ENCODE peak calls at places on chromosomes 3 and 15, in eight cellular contexts. U is RWPE1, Y is osteocyte, R is mucosa of descending colon, K is PC-9, E is psoas muscle, S is GM12865, G is neural progenitor cell. H is an unnamed sample.

GRCh38 chr15:28459279-28459678 is 73.5 kb downstream of the GOLGA8G start:
- DNase-seq in U (no peak), Y (no peak), R (no peak), K (no peak), E (no peak), S (no peak), G (peak), H (no peak)

GRCh38 chr3:16439163-16439847 is 74.2 kb downstream of the RFTN1 start:
- DNase-seq in U (no peak), Y (no peak), R (no peak), K (no peak), E (no peak), S (no peak), G (no peak), H (no peak)

GRCh38 chr3:38662544-38662943 is 13.1 kb upstream of the SCN5A start:
- DNase-seq in U (no peak), Y (no peak), R (no peak), K (peak), E (no peak), S (peak), G (peak), H (no peak)

GRCh38 chr3:157120071-157120892 is 39.7 kb downstream of the CCNL1 start:
- DNase-seq in U (no peak), Y (no peak), R (peak), K (no peak), E (no peak), S (no peak), G (no peak), H (no peak)

GRCh38 chr15:70061696-70062270 is 35.9 kb downstream of the TLE3 start:
- DNase-seq in U (no peak), Y (no peak), R (no peak), K (no peak), E (no peak), S (no peak), G (no peak), H (no peak)

GRCh38 chr15:36356978-36357582 is 222.3 kb upstream of the CDIN1 start:
- DNase-seq in U (no peak), Y (no peak), R (no peak), K (no peak), E (no peak), S (no peak), G (no peak), H (no peak)

GRCh38 chr3:57956119-57956832 is 51.9 kb upstream of the FLNB start:
- DNase-seq in U (no peak), Y (no peak), R (no peak), K (no peak), E (no peak), S (no peak), G (no peak), H (no peak)

GRCh38 chr3:128493221-128494151 is 485 bp upstream of the GATA2 start:
- DNase-seq in U (no peak), Y (peak), R (no peak), K (no peak), E (no peak), S (no peak), G (peak), H (no peak)

GRCh38 chr15:39583586-39584265 is 2.8 kb downstream of the THBS1 start:
- DNase-seq in U (peak), Y (no peak), R (peak), K (no peak), E (no peak), S (peak), G (peak), H (peak)

GRCh38 chr15:70797464-70797863 is 34.1 kb upstream of the UACA start:
- DNase-seq in U (no peak), Y (no peak), R (no peak), K (no peak), E (no peak), S (no peak), G (no peak), H (no peak)

GRCh38 chr15:89003865-89004725 is 84.2 kb upstream of the ABHD2 start:
- DNase-seq in U (no peak), Y (no peak), R (no peak), K (no peak), E (peak), S (peak), G (peak), H (no peak)

GRCh38 chr15:64536244-64536836 is 76.0 kb downstream of the ZNF609 start:
- DNase-seq in U (peak), Y (no peak), R (no peak), K (peak), E (no peak), S (no peak), G (no peak), H (no peak)

GRCh38 chr3:33130144-33130543 is 16.3 kb downstream of the CRTAP start:
- DNase-seq in U (no peak), Y (no peak), R (no peak), K (no peak), E (no peak), S (no peak), G (no peak), H (no peak)

GRCh38 chr3:193194417-193194816 is 46.6 kb upstream of the PLAAT1 start:
- DNase-seq in U (no peak), Y (no peak), R (no peak), K (no peak), E (no peak), S (no peak), G (no peak), H (no peak)

DNA sequence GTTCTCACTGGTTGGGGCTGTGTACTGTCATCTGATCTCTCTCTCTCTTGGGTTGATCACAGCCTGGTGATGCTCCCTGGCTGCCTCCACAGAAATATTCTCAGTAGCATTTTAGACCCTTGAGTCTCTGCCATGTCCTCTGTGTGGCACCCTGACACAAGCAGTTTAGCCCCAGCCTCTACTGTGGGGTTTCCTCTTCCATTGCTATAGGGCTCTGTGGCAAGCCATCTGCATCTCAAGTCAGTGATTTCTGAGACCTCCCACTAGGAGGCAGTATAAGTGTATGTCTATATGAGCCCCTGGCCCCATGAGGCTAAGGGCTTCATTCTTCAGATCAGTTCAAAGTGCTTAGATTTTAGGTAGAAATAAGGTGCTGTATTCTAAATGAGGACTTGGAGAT is 50.6 kb upstream of the PLAAT1 start:
- DNase-seq in U (no peak), Y (no peak), R (no peak), K (no peak), E (no peak), S (peak), G (peak), H (peak)
- TF ChIP-seq CTCF in U (no peak), Y (peak), R (no peak), K (peak), E (peak), S (peak), G (peak), H (peak)

GRCh38 chr3:154783053-154784037 is 296.8 kb upstream of the MME start:
- DNase-seq in U (no peak), Y (no peak), R (no peak), K (no peak), E (no peak), S (no peak), G (no peak), H (no peak)

GRCh38 chr3:154781595-154781994 is 298.5 kb upstream of the MME start:
- DNase-seq in U (no peak), Y (no peak), R (no peak), K (no peak), E (no peak), S (no peak), G (no peak), H (no peak)

GRCh38 chr3:154779571-154779970 is 300.5 kb upstream of the MME start:
- DNase-seq in U (peak), Y (no peak), R (no peak), K (no peak), E (no peak), S (no peak), G (no peak), H (no peak)

GRCh38 chr3:154780263-154780662 is 299.9 kb upstream of the MME start:
- DNase-seq in U (no peak), Y (no peak), R (no peak), K (no peak), E (no peak), S (no peak), G (peak), H (no peak)

GRCh38 chr3:154782151-154782550 is 298.0 kb upstream of the MME start:
- DNase-seq in U (no peak), Y (no peak), R (no peak), K (no peak), E (no peak), S (no peak), G (no peak), H (no peak)
- TF ChIP-seq CTCF in U (no peak), Y (no peak), R (no peak), K (no peak), E (no peak), S (no peak), G (no peak), H (no peak)

GRCh38 chr3:29764603-29765254 is 483.9 kb downstream of the RBMS3 start:
- DNase-seq in U (peak), Y (no peak), R (no peak), K (peak), E (no peak), S (peak), G (no peak), H (no peak)
- TF ChIP-seq CTCF in U (peak), Y (peak), R (no peak), K (peak), E (peak), S (peak), G (no peak), H (peak)

GRCh38 chr3:186930639-186931486 is 537 bp downstream of the ST6GAL1 start:
- DNase-seq in U (no peak), Y (peak), R (peak), K (peak), E (peak), S (peak), G (peak), H (peak)
- TF ChIP-seq CTCF in U (peak), Y (no peak), R (no peak), K (peak), E (peak), S (peak), G (peak), H (peak)

DNA sequence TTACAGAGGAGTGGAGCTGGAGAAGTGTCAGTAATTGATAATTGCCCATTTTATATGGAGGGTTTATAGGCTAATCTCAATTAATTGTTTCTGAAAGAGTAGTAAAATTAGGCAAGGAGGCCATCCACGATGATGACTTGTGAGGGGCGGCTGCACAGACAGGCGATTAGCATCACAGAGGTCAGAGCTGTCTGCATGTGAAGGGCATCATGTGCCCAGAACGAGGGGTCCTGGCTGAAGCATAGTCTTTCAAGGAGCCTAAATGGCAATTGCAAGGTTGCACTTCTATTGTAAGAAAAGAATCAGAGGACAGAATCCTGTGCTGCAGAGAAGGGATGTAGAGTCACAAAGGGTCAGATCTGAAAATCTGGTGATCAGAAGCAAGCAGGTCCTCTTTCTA is 196.6 kb downstream of the EBLN2 start:
- DNase-seq in U (no peak), Y (no peak), R (no peak), K (no peak), E (no peak), S (no peak), G (no peak), H (no peak)
- TF ChIP-seq CTCF in U (no peak), Y (no peak), R (no peak), K (no peak), E (no peak), S (no peak), G (no peak), H (no peak)

DNA sequence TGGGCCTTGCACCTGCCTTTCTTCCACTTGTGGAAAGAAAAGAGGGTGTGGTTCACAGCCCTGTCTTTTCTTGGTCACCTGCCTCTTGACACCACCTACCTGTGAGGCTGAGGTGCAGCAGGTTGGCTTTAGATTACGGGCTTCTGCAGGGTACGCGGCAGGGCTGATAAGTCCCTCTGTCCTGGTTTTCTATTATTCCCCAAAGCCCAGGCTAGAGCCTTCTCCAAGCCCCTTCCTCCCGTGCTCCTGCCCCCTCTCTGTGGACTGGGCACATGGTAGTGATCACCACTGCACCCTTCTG is 44.8 kb upstream of the HACD2 start:
- DNase-seq in U (no peak), Y (no peak), R (no peak), K (no peak), E (no peak), S (no peak), G (no peak), H (no peak)
- TF ChIP-seq CTCF in U (no peak), Y (no peak), R (no peak), K (peak), E (no peak), S (no peak), G (no peak), H (no peak)

DNA sequence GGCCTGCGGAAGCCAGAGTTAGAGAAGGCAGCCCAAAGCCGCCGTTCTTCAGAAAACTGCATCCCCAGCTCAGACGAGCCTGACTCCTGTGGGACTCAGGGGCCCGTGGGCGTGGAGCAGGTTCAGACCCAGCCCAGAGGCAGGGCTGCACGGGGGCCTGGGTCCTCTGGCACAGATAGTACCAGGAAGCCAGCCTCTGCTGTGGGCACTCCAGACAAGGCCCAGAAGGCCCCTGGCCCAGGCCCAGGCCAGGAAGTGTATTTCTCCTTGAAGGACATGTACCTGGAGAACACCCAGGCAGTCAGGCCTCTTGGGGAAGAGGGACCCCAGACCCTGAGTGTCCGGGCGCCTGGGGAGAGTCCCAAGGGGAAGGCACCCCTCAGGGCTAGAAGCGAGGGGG is 23.1 kb downstream of the ALPK3 start:
- DNase-seq in U (no peak), Y (no peak), R (no peak), K (no peak), E (peak), S (no peak), G (no peak), H (no peak)
- TF ChIP-seq CTCF in U (no peak), Y (no peak), R (no peak), K (no peak), E (no peak), S (no peak), G (no peak), H (no peak)

GRCh38 chr3:77541203-77541922 is 501.5 kb downstream of the ROBO2 start:
- DNase-seq in U (no peak), Y (no peak), R (no peak), K (no peak), E (no peak), S (no peak), G (no peak), H (no peak)

DNA sequence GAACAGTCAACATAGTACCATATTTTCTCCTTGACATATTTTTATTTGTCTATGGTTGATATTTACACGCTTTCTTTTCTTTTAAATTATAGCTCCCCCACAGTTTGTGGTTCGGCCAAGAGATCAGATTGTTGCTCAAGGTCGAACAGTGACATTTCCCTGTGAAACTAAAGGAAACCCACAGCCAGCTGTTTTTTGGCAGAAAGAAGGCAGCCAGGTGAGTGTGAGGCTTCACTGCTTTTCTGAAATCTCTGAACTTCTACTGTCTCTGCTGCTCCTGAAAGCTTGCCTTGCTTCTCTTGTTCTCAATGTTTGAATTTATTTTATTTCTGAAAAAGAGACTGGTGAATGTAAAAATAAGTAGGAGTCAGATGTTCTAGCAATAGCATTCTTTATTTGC is 506.3 kb downstream of the ROBO2 start:
- DNase-seq in U (no peak), Y (no peak), R (no peak), K (no peak), E (no peak), S (no peak), G (no peak), H (no peak)
- TF ChIP-seq CTCF in U (no peak), Y (no peak), R (no peak), K (no peak), E (no peak), S (no peak), G (no peak), H (no peak)

DNA sequence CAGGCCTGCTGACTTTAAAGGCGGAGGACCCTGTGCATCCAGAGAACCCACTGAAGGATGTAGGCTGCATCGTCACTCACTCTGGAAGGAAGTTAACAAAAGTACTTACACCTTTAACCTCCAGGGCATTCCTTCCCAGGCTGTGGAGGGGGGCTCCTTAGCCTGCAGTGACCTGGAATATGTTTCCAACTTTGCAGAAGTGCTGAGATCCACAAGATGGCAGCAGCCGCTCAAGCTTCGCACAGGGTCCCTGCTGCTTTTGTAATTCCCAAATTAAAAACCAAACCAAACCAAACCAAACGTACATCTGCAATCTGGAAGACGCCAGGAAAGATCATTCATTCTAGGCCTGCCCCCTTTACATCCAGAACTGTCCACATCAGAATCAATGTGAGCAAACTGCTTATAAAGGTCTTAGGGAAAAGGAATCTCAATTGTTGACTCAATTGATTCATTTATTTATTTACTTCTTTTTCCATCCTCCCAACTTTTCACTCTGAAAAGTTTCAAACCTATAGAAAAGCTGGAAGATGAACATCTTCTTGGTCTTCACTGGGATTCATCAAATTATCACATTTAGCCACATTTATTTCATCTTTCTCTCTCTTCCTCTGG is 70.5 kb upstream of the KLHL25 start:
- DNase-seq in U (peak), Y (no peak), R (peak), K (peak), E (no peak), S (peak), G (peak), H (peak)
- TF ChIP-seq CTCF in U (peak), Y (peak), R (no peak), K (peak), E (peak), S (peak), G (peak), H (peak)